ENCODE peak calls at places on chromosome 20, in four cellular contexts. B, J, H and A are unnamed samples.

GRCh38 chr20:25739615-25740320 is 43.1 kb upstream of the ZNF337 start:
- DNase-seq in H (no peak), J (no peak), B (no peak), A (no peak)

GRCh38 chr20:35716330-35716729 is 17.1 kb downstream of the ROMO1 start:
- DNase-seq in J (no peak), B (no peak), H (no peak), A (no peak)

GRCh38 chr20:1331101-1331500 is 2.2 kb upstream of the SDCBP2 start:
- DNase-seq in B (no peak), J (peak), H (no peak), A (no peak)

GRCh38 chr20:51732454-51732791 is 35.8 kb downstream of the ATP9A start:
- DNase-seq in H (no peak), J (no peak), B (no peak), A (no peak)

GRCh38 chr20:830011-830521 is 3.4 kb upstream of the FAM110A start:
- DNase-seq in B (no peak), J (no peak), H (no peak), A (no peak)

GRCh38 chr20:63518351-63518861 is 2.2 kb upstream of the PPDPF start:
- DNase-seq in J (peak), B (no peak), H (no peak), A (no peak)

GRCh38 chr20:29689411-29690225 is 1567.8 kb upstream of the DEFB115 start:
- DNase-seq in J (no peak), H (peak), B (no peak), A (no peak)

GRCh38 chr20:62787329-62787728 is 8.9 kb upstream of the MRGBP start:
- DNase-seq in B (no peak), H (no peak), J (no peak), A (no peak)

GRCh38 chr20:13095013-13095412 is 86.2 kb downstream of the SPTLC3 start:
- DNase-seq in J (no peak), H (no peak), B (peak), A (no peak)

GRCh38 chr20:15742627-15743026 is 830.6 kb downstream of the KIF16B start:
- DNase-seq in J (no peak), B (no peak), H (no peak), A (no peak)

GRCh38 chr20:50510706-50511401 is 671 bp downstream of the PTPN1 start:
- DNase-seq in J (no peak), B (peak), H (no peak), A (no peak)

GRCh38 chr20:48295966-48296421 is 510.7 kb upstream of the SULF2 start:
- DNase-seq in H (no peak), B (peak), J (no peak), A (no peak)

GRCh38 chr20:50561379-50562078 is 51.3 kb downstream of the PTPN1 start:
- DNase-seq in B (no peak), J (no peak), H (no peak), A (peak)

GRCh38 chr20:14951707-14952106 is 614.3 kb upstream of the FLRT3 start:
- DNase-seq in B (peak), J (no peak), H (no peak), A (no peak)

GRCh38 chr20:6066582-6066981 is 12.7 kb upstream of the LRRN4 start:
- DNase-seq in H (no peak), J (no peak), B (no peak), A (no peak)

GRCh38 chr20:48190757-48191156 is 405.5 kb upstream of the SULF2 start:
- DNase-seq in J (no peak), B (no peak), H (no peak), A (no peak)

GRCh38 chr20:8287328-8287727 is 155.3 kb downstream of the PLCB1 start:
- DNase-seq in H (no peak), B (no peak), J (no peak), A (no peak)

GRCh38 chr20:63457737-63458136 is 14.7 kb downstream of the KCNQ2 start:
- DNase-seq in B (no peak), J (no peak), H (no peak), A (no peak)

GRCh38 chr20:42754713-42755112 is 435.0 kb downstream of the PTPRT start:
- DNase-seq in H (no peak), J (no peak), B (no peak), A (no peak)

GRCh38 chr20:10541668-10542411 is 106.7 kb downstream of the SLX4IP start:
- DNase-seq in B (peak), J (no peak), H (no peak), A (no peak)

GRCh38 chr20:17863577-17864292 is 104.9 kb downstream of the SNX5 start:
- DNase-seq in J (no peak), B (peak), H (no peak), A (no peak)

GRCh38 chr20:42083280-42083679 is 465.1 kb upstream of the CHD6 start:
- DNase-seq in H (no peak), B (no peak), J (no peak), A (no peak)

GRCh38 chr20:5630071-5630470 is 120.1 kb upstream of the SHLD1 start:
- DNase-seq in B (no peak), J (no peak), H (no peak), A (no peak)

GRCh38 chr20:50911030-50911429 is 20.2 kb downstream of the ADNP start:
- DNase-seq in H (no peak), J (no peak), B (no peak), A (no peak)

GRCh38 chr20:7108929-7109328 is 341.4 kb downstream of the BMP2 start:
- DNase-seq in H (no peak), J (no peak), B (no peak), A (no peak)

GRCh38 chr20:50577175-50578018 is 67.2 kb downstream of the PTPN1 start:
- DNase-seq in J (no peak), H (no peak), B (no peak), A (no peak)

GRCh38 chr20:33232486-33233072 is 3.2 kb upstream of the BPIFA1 start:
- DNase-seq in J (no peak), H (no peak), B (no peak), A (no peak)

GRCh38 chr20:15682690-15683089 is 890.6 kb downstream of the KIF16B start:
- DNase-seq in H (no peak), B (no peak), J (no peak), A (no peak)

GRCh38 chr20:48194026-48194425 is 408.7 kb upstream of the SULF2 start:
- DNase-seq in J (no peak), B (no peak), H (no peak), A (no peak)

GRCh38 chr20:4170621-4171537 is 155.5 kb upstream of the RNF24 start:
- DNase-seq in B (no peak), H (no peak), J (no peak), A (no peak)

DNA sequence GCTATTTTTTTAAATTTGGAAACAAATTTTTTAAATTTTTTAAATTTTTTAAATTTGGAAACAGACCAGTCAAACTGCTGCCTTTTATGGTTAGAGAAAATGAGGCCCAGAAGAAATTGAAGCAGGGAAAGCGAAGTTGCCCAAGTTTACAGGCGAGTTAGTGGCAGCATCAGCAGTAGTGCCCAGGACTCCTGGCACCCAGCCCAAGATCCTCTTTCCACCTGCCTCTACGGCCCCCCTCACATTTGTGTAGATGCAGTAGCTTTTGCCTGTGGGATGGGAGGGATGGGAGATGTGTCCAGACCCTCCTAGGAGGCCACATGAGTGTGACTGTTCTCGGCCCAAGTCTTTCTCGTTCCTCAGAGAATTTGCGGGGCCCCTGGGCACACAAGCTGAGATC is 49.7 kb downstream of the HNF4A start:
- DNase-seq in H (no peak), B (no peak), J (no peak), A (no peak)
- TF ChIP-seq FOSL1 in H (no peak), B (no peak), J (no peak), A (no peak)

DNA sequence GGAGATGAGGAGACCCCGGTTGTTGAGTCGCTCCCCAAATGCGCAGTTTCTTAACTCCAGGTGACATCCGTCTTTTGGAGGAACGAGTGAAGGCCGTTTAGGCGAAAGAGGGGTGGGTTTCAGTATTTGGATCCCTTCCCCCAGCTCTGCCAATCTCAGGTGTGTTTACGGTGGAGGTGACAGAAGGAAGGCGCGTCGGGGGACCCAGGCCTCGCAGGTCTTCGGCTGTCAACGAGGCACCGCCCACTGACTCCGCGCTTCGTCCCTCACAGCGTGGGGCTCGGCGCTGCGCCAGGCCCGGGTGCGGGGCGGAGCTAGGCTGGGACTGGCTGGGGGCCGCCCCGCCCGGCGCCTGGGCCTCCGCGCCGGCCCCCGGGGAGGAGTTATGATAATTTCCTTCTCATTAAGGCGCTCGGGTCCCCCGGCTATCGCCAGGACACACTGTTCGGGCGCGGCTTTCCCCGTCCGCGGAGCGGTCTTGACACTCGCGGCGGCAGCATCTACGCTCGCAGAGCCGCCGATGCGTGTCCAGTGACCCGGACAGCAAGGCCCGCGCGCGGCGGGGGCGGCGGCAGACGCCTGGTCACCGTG is at the start of gene TFAP2C:
- DNase-seq in B (no peak), H (peak), J (peak), A (peak)
- TF ChIP-seq FOSL1 in B (no peak), H (no peak), J (no peak), A (no peak)

GRCh38 chr20:58794510-58795180 is 56.1 kb downstream of the GNAS-AS1 start:
- DNase-seq in B (no peak), H (no peak), J (no peak), A (no peak)
- TF ChIP-seq FOSL1 in B (no peak), H (no peak), J (no peak), A (no peak)

GRCh38 chr20:19539191-19539590 is 218.9 kb upstream of the RIN2 start:
- DNase-seq in H (no peak), B (no peak), J (no peak), A (no peak)

GRCh38 chr20:19543114-19543513 is 214.9 kb upstream of the RIN2 start:
- DNase-seq in J (no peak), H (no peak), B (no peak), A (no peak)

GRCh38 chr20:19544684-19545083 is 213.4 kb upstream of the RIN2 start:
- DNase-seq in B (no peak), H (no peak), J (no peak), A (no peak)

GRCh38 chr20:19540401-19540800 is 217.7 kb upstream of the RIN2 start:
- DNase-seq in J (no peak), B (no peak), H (no peak), A (no peak)
- TF ChIP-seq FOSL1 in J (no peak), B (no peak), H (no peak), A (no peak)